ENCODE peak calls at places on chromosome 18, in nine cellular contexts. H is ELR; C is A172; F is SK-N-DZ; O is OCI-LY7; W is Calu3; X is cardiac fibroblast; G is NCI-H1105; J is CD8-positive, alpha-beta memory T cell. A is an unnamed sample.

GRCh38 chr18:79682896-79683625 is 3.5 kb downstream of the CTDP1 start:
- DNase-seq in H (no peak), C (no peak), F (no peak), O (no peak), W (no peak), X (no peak), G (no peak), J (peak; percentile 50), A (no peak)

GRCh38 chr18:39624934-39625333 is 2059.3 kb upstream of the CELF4 start:
- DNase-seq in H (peak; percentile 74), C (peak; percentile 63), F (no peak), O (no peak), W (no peak), X (peak; percentile 36), G (no peak), J (no peak), A (no peak)

GRCh38 chr18:74196220-74197119 is 48.1 kb downstream of the TIMM21 start:
- DNase-seq in H (peak; percentile 68), C (peak; percentile 33), F (peak; percentile 64), O (peak; percentile 64), W (peak; percentile 49), X (peak; percentile 83), G (peak; percentile 50), J (peak; percentile 58), A (peak; percentile 80)

GRCh38 chr18:27226556-27227075 is 41.5 kb upstream of the CHST9 start:
- DNase-seq in H (no peak), C (no peak), F (no peak), O (no peak), W (peak; percentile 38), X (no peak), G (no peak), J (no peak), A (no peak)

GRCh38 chr18:63146185-63146584 is 173.4 kb downstream of the BCL2 start:
- DNase-seq in H (no peak), C (no peak), F (no peak), O (no peak), W (no peak), X (no peak), G (no peak), J (no peak), A (no peak)

GRCh38 chr18:76405761-76406356 is 89.2 kb downstream of the ZNF516 start:
- DNase-seq in H (peak; percentile 58), C (peak; percentile 7), F (peak; percentile 38), O (no peak), W (peak; percentile 55), X (peak; percentile 46), G (no peak), J (no peak), A (peak; percentile 66)

GRCh38 chr18:25245299-25245698 is 106.7 kb downstream of the ZNF521 start:
- DNase-seq in H (no peak), C (no peak), F (no peak), O (no peak), W (no peak), X (no peak), G (no peak), J (no peak), A (no peak)

GRCh38 chr18:48408727-48409590 is at the start of gene ZBTB7C:
- DNase-seq in H (peak; percentile 33), C (no peak), F (no peak), O (no peak), W (peak; percentile 28), X (peak; percentile 12), G (peak; percentile 19), J (no peak), A (no peak)

GRCh38 chr18:74505776-74506175 is 9.6 kb downstream of the CNDP2 start:
- DNase-seq in H (no peak), C (no peak), F (no peak), O (no peak), W (no peak), X (no peak), G (no peak), J (no peak), A (no peak)

GRCh38 chr18:48680871-48681270 is 142.0 kb downstream of the CTIF start:
- DNase-seq in H (no peak), C (no peak), F (no peak), O (no peak), W (no peak), X (peak; percentile 59), G (no peak), J (no peak), A (no peak)

GRCh38 chr18:7566587-7567486 is at the start of gene PTPRM:
- DNase-seq in H (peak; percentile 83), C (peak; percentile 36), F (peak; percentile 59), O (no peak), W (peak; percentile 86), X (peak; percentile 90), G (peak; percentile 29), J (peak; percentile 26), A (peak; percentile 77)

GRCh38 chr18:27577740-27578139 is 392.6 kb upstream of the CHST9 start:
- DNase-seq in H (no peak), C (no peak), F (no peak), O (no peak), W (no peak), X (no peak), G (no peak), J (no peak), A (no peak)

GRCh38 chr18:74596959-74597661 is 560 bp upstream of the ZNF407 start:
- DNase-seq in H (peak; percentile 80), C (no peak), F (no peak), O (peak; percentile 60), W (peak; percentile 66), X (peak; percentile 80), G (peak; percentile 64), J (no peak), A (peak; percentile 72)

GRCh38 chr18:51988277-51988676 is 351.7 kb upstream of the DCC start:
- DNase-seq in H (no peak), C (no peak), F (no peak), O (no peak), W (no peak), X (no peak), G (peak; percentile 64), J (no peak), A (no peak)

GRCh38 chr18:50282521-50283335 is 1.4 kb upstream of the MBD1 start:
- DNase-seq in H (no peak), C (no peak), F (no peak), O (no peak), W (no peak), X (no peak), G (no peak), J (no peak), A (no peak)

GRCh38 chr18:58822944-58823343 is 41.7 kb upstream of the ZNF532 start:
- DNase-seq in H (no peak), C (no peak), F (no peak), O (no peak), W (no peak), X (no peak), G (no peak), J (no peak), A (no peak)